ENCODE peak calls at places on chromosomes 3 and 15, in seven cellular contexts. U, D, M, G, V, R and A are unnamed samples.

GRCh38 chr15:29364429-29365078 is 94.9 kb upstream of the NSMCE3 start:
- DNase-seq in M (no peak), U (no peak), G (no peak), R (peak), V (no peak), D (peak), A (no peak)

GRCh38 chr3:49346797-49347251 is 7.0 kb upstream of the USP4 start:
- DNase-seq in D (no peak), G (no peak), M (no peak), V (no peak), U (no peak), R (peak), A (no peak)

GRCh38 chr3:20561166-20561565 is 375.2 kb upstream of the SGO1 start:
- DNase-seq in U (no peak), M (no peak), V (no peak), D (no peak), G (no peak), R (no peak), A (no peak)

GRCh38 chr15:79837846-79838245 is 59.0 kb downstream of the MTHFS start:
- DNase-seq in V (no peak), U (no peak), G (no peak), D (no peak), R (no peak), M (no peak), A (no peak)

GRCh38 chr3:188734395-188734794 is 437.4 kb upstream of the TPRG1 start:
- DNase-seq in V (peak), R (no peak), G (no peak), U (no peak), M (no peak), D (no peak), A (no peak)

GRCh38 chr3:117706037-117706436 is 996.5 kb downstream of the TUSC7 start:
- DNase-seq in R (peak), U (no peak), V (no peak), D (no peak), M (no peak), G (no peak), A (no peak)

GRCh38 chr15:88605507-88606436 is 15.4 kb upstream of the AEN start:
- DNase-seq in M (peak), V (no peak), G (no peak), R (peak), D (no peak), U (no peak), A (peak)

GRCh38 chr15:92753591-92753990 is 98.0 kb upstream of the FAM174B start:
- DNase-seq in U (no peak), D (no peak), G (no peak), R (no peak), V (no peak), M (no peak), A (no peak)

GRCh38 chr3:157618075-157618760 is 115.0 kb upstream of the VEPH1 start:
- DNase-seq in M (no peak), U (no peak), D (peak), V (no peak), G (peak), R (peak), A (peak)

GRCh38 chr15:31214864-31215489 is 111.7 kb upstream of the KLF13 start:
- DNase-seq in V (peak), G (no peak), D (no peak), R (no peak), M (peak), U (no peak), A (no peak)

GRCh38 chr3:196684548-196685407 is 27.3 kb downstream of the CEP19 start:
- DNase-seq in M (peak), R (peak), V (peak), D (peak), G (peak), U (no peak), A (peak)

GRCh38 chr3:49717539-49718418 is 1.7 kb downstream of the AMIGO3 start:
- DNase-seq in G (no peak), V (no peak), R (no peak), U (no peak), D (no peak), M (no peak), A (no peak)

GRCh38 chr3:107993771-107994170 is 97.1 kb downstream of the CD47 start:
- DNase-seq in M (no peak), V (no peak), G (no peak), U (no peak), D (no peak), R (peak), A (no peak)

GRCh38 chr3:21328982-21329381 is 422.0 kb downstream of the ZNF385D start:
- DNase-seq in V (no peak), G (no peak), M (no peak), D (no peak), R (no peak), U (no peak), A (no peak)

GRCh38 chr15:42940527-42940926 is 19.9 kb upstream of the TTBK2 start:
- DNase-seq in G (no peak), U (no peak), R (no peak), D (no peak), V (no peak), M (no peak), A (no peak)

GRCh38 chr15:77538793-77539487 is 93.8 kb downstream of the LINGO1 start:
- DNase-seq in V (peak), U (no peak), M (peak), G (no peak), D (no peak), R (no peak), A (no peak)

GRCh38 chr15:71804695-71805470 is 5.5 kb upstream of the NR2E3 start:
- DNase-seq in G (no peak), D (no peak), V (no peak), U (no peak), R (no peak), M (no peak), A (no peak)

GRCh38 chr15:45163508-45163856 is 24.3 kb downstream of the SHF start:
- DNase-seq in U (no peak), R (no peak), D (no peak), M (no peak), V (no peak), G (no peak), A (no peak)

GRCh38 chr15:45165536-45165935 is 22.2 kb downstream of the SHF start:
- DNase-seq in R (no peak), G (no peak), V (no peak), U (no peak), D (no peak), M (no peak), A (no peak)

GRCh38 chr15:45164914-45165313 is 22.9 kb downstream of the SHF start:
- DNase-seq in G (no peak), D (no peak), U (no peak), V (no peak), R (no peak), M (no peak), A (no peak)

GRCh38 chr15:45161666-45162065 is 26.1 kb downstream of the SHF start:
- DNase-seq in D (no peak), R (no peak), M (no peak), G (no peak), U (no peak), V (no peak), A (no peak)

DNA sequence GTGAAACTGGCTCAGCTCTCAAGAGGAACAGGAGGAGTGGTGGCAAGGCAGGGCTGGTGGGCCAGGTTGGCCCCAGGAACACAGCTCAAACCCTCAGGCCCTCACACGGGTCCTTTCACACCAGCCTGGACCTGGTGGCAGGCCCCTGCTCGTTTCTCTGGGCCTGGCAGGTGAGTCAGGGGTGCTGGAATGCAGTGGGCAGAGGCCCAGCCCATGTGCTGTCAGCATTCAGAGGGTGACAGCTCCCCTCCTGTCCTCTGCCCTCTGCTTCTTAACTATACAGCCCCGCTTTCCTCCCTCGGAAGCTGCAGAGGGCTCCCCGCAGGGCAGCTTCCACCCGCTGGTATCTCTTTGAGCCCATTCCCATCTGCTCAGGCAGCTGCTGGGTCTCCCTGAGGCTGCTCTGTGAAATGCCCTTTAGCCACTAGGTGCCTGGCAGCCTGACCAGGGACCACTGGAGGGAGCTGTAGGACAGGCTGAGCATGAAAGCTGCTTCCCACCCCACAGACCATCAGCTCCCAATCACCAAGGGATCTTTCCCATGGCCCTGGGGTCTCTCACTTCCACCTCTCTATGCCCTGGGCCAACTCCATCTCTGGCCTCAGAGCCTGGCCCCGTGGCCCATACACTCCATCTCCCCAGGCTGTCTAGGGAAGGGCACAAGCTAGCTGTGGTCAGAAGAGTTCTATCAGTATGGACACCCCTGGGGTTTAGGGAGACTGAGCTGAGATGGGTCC is 24.8 kb downstream of the SHF start:
- DNase-seq in G (peak), R (peak), D (peak), V (peak), U (no peak), M (peak), A (peak)
- TF ChIP-seq POLR2A in G (no peak), R (peak), D (no peak), V (no peak), U (no peak), M (no peak), A (no peak)

GRCh38 chr3:111071257-111072015 is at the start of gene NECTIN3:
- DNase-seq in G (peak), U (peak), V (peak), M (peak), R (peak), D (peak), A (peak)
- TF ChIP-seq POLR2A in G (no peak), U (peak), V (peak), M (peak), R (peak), D (peak), A (no peak)

GRCh38 chr15:74873036-74873755 is at the start of gene SCAMP2:
- DNase-seq in M (peak), V (peak), D (peak), R (peak), G (peak), U (peak), A (peak)
- TF ChIP-seq POLR2A in M (peak), V (peak), D (peak), R (peak), G (peak), U (peak), A (peak)

GRCh38 chr3:47410801-47411646 is 30.2 kb downstream of the PTPN23 start:
- DNase-seq in U (no peak), M (no peak), G (no peak), R (no peak), V (no peak), D (no peak), A (no peak)
- TF ChIP-seq POLR2A in U (no peak), M (no peak), G (peak), R (no peak), V (no peak), D (no peak), A (no peak)

DNA sequence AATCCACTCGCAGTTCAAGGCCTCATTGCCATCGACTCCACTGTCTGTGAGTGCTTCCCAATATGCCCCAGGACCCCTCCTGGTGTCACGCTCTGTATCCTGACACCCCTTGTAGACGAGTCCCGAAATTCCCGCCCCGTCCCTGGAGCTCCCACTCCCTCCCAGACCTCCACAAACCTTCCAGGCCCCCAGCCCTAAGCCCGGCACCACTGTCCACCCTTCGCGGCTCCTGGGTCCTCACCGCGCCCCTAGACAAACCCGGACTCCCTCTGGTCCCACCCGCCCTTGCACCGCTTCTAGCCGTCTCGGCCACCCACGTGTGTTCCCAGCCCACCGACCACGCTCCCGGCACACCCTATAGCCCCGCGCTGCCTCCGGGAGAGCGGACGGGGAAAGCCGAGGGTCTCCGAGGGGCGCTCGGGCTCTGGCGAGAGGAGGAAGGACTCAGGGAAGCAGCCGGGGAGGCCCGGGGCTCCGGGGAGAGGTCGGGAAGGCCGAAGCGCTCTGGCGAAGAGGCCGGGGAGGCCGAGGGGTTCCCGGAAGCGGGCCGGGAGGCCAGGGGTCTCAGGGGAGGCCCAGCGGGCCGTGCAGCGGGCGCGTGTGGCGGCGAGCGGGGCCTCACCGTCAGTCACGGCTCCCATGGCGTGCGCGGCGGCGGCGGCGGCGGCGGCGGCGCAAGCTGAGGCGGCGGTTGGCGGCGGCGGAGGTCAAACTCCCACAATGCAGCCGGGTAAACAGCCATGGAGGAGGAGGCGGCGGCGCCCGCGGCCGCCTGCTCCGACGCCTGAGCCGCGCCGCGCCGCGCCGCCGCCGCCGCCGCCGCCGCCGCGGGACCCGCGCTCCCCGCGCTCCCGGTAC is at the start of the genes ATXN7 and THOC7:
- DNase-seq in G (peak), V (peak), U (no peak), R (peak), M (peak), D (peak), A (peak)
- TF ChIP-seq POLR2A in G (peak), V (no peak), U (no peak), R (no peak), M (peak), D (peak), A (peak)

DNA sequence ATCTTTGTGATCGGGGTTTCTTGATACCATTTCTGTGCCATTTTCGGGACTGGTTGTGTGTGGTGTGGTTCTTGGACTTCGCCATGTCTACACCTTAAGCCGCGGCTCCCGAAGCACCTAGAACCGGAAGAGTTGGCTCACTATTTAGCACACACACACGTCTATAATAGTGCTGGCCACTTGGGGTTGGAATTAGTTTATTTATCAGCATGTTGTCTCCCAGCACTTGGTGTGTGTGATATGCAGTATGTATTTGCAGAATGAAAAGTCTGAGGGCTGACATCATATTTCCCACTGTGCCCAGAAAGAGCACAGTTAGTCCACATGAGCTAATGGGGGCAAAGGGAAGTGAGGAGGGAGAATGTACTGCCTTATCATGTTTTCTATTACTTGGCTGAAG is 23.6 kb downstream of the MLH1 start:
- DNase-seq in V (no peak), R (no peak), M (no peak), G (no peak), U (no peak), D (no peak), A (no peak)
- TF ChIP-seq POLR2A in V (no peak), R (no peak), M (no peak), G (no peak), U (no peak), D (no peak), A (no peak)

GRCh38 chr15:53295574-53295973 is 463.9 kb downstream of the WDR72 start:
- DNase-seq in V (no peak), U (no peak), G (no peak), M (no peak), D (no peak), R (no peak), A (no peak)
- TF ChIP-seq POLR2A in V (no peak), U (no peak), G (no peak), M (no peak), D (no peak), R (no peak), A (no peak)